ENCODE peak calls at places on chromosome 15, in four cellular contexts. U is GM23338, M is K562, Q is HL-60. H is an unnamed sample.

GRCh38 chr15:92979011-92979701 is 79.0 kb downstream of the CHD2 start:
- DNase-seq in M (no peak), Q (no peak), U (no peak), H (no peak)

GRCh38 chr15:46041907-46042306 is 407.1 kb downstream of the SQOR start:
- DNase-seq in U (no peak), M (no peak), Q (no peak), H (no peak)

GRCh38 chr15:78682693-78683410 is 41.8 kb upstream of the CHRNB4 start:
- DNase-seq in U (no peak), M (no peak), Q (no peak), H (no peak)

GRCh38 chr15:92531406-92531805 is 124.2 kb downstream of the FAM174B start:
- DNase-seq in Q (no peak), M (no peak), U (no peak), H (no peak)

GRCh38 chr15:58332676-58333400 is 99.0 kb upstream of the LIPC start:
- DNase-seq in U (no peak), Q (peak), M (peak), H (no peak)

GRCh38 chr15:90336705-90337141 is 15.4 kb upstream of the ZNF774 start:
- DNase-seq in Q (peak), U (no peak), M (no peak), H (no peak)

GRCh38 chr15:62957130-62957529 is 85.4 kb upstream of the TPM1 start:
- DNase-seq in M (no peak), Q (no peak), U (no peak), H (no peak)

GRCh38 chr15:29044506-29044905 is 158.7 kb downstream of the APBA2 start:
- DNase-seq in Q (no peak), U (no peak), M (no peak), H (no peak)

GRCh38 chr15:77022646-77023575 is 28.0 kb downstream of the PSTPIP1 start:
- DNase-seq in U (no peak), M (no peak), Q (no peak), H (peak)

GRCh38 chr15:100341662-100342560 is at the start of gene ADAMTS17:
- DNase-seq in Q (peak), M (peak), U (peak), H (peak)

GRCh38 chr15:92082217-92082843 is 228.8 kb downstream of the SLCO3A1 start:
- DNase-seq in U (peak), M (peak), Q (peak), H (no peak)

GRCh38 chr15:63034568-63034967 is 8.0 kb upstream of the TPM1 start:
- DNase-seq in U (no peak), M (no peak), Q (no peak), H (no peak)

GRCh38 chr15:51874751-51875644 is 45.5 kb downstream of the TMOD3 start:
- DNase-seq in M (peak), Q (no peak), U (peak), H (no peak)

GRCh38 chr15:39624806-39625205 is 43.9 kb downstream of the THBS1 start:
- DNase-seq in U (no peak), M (no peak), Q (no peak), H (no peak)

GRCh38 chr15:56346414-56346813 is 18.8 kb upstream of the TEX9 start:
- DNase-seq in U (no peak), M (no peak), Q (no peak), H (no peak)

GRCh38 chr15:81786776-81787175 is 259.0 kb downstream of the MEX3B start:
- DNase-seq in M (no peak), U (no peak), Q (no peak), H (no peak)

GRCh38 chr15:62428259-62428658 is 263.2 kb upstream of the C2CD4B start:
- DNase-seq in U (no peak), Q (no peak), M (no peak), H (no peak)

GRCh38 chr15:32898991-32899613 is 181.3 kb downstream of the GREM1 start:
- DNase-seq in M (no peak), Q (no peak), U (peak), H (no peak)

GRCh38 chr15:70509282-70510272 is 253.8 kb downstream of the UACA start:
- DNase-seq in Q (peak), M (no peak), U (no peak), H (no peak)

GRCh38 chr15:70505971-70506887 is 257.1 kb downstream of the UACA start:
- DNase-seq in U (peak), M (no peak), Q (no peak), H (no peak)

GRCh38 chr15:70508561-70509281 is 254.6 kb downstream of the UACA start:
- DNase-seq in Q (no peak), M (no peak), U (peak), H (no peak)

GRCh38 chr15:70505411-70505919 is 257.9 kb downstream of the UACA start:
- DNase-seq in M (no peak), U (no peak), Q (peak), H (no peak)

DNA sequence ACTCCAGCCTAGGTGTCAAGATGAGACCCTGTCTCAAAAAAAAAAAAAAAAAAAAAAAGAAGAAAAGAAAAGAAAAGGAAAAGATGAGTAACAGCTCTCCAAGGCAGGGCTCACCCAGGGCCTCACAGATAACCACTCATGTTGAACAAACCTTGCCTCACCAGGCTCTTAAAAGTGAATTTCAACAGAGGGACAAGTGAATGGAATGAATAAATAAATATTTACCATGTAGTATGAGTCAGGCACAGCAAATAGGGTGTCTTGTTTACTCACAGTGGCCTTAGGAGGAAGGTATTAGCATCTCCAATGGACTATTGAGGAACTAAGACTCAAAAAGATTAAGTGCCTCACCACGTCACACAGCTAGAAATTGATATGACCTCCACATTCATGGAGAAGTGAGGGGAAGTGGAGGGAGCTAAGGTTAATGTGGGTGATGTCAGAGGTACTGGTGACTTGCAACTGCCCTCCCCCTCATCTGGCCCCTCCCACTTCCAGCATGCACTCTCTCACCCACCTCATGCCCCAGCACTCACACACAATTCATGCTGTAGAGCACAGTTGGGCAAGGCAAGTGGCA is 255.5 kb downstream of the UACA start:
- DNase-seq in M (no peak), U (no peak), Q (peak), H (no peak)
- TF ChIP-seq POLR2AphosphoS5 in M (no peak), U (no peak), Q (no peak), H (no peak)

GRCh38 chr15:74429784-74430141 is 4.0 kb downstream of the SEMA7A start:
- DNase-seq in U (no peak), Q (no peak), M (no peak), H (no peak)
- TF ChIP-seq POLR2AphosphoS5 in U (no peak), Q (no peak), M (no peak), H (no peak)

GRCh38 chr15:43292375-43293078 is 25.8 kb upstream of the TGM5 start:
- DNase-seq in Q (no peak), M (no peak), U (no peak), H (no peak)

GRCh38 chr15:43294091-43294706 is 27.5 kb upstream of the TGM5 start:
- DNase-seq in Q (no peak), M (no peak), U (no peak), H (no peak)

DNA sequence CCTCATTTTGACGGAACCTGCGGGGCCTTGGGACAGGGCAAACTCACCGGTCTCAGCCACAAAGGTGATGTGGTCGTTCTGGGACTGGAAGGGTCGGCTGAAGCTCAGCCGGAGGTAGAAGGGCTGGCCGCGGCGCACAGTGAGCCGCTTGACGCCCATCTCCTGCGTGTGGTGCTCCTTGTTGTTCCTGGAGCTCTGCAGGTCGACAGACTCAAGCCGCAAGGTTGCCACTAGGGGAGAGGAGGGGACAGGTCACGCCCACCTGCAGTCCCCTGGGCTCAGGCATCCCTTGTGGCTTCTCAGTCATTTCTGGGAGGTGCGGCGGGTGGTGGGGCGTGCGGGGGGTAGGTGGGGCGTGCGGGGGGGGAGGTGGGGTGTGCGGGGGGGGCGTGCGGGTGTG is 26.7 kb upstream of the TGM5 start:
- DNase-seq in U (peak), Q (no peak), M (peak), H (no peak)
- TF ChIP-seq POLR2AphosphoS5 in U (no peak), Q (no peak), M (no peak), H (no peak)

GRCh38 chr15:89125038-89125826 is 37.0 kb downstream of the ABHD2 start:
- DNase-seq in U (no peak), Q (no peak), M (no peak), H (no peak)
- TF ChIP-seq POLR2AphosphoS5 in U (no peak), Q (no peak), M (no peak), H (no peak)

DNA sequence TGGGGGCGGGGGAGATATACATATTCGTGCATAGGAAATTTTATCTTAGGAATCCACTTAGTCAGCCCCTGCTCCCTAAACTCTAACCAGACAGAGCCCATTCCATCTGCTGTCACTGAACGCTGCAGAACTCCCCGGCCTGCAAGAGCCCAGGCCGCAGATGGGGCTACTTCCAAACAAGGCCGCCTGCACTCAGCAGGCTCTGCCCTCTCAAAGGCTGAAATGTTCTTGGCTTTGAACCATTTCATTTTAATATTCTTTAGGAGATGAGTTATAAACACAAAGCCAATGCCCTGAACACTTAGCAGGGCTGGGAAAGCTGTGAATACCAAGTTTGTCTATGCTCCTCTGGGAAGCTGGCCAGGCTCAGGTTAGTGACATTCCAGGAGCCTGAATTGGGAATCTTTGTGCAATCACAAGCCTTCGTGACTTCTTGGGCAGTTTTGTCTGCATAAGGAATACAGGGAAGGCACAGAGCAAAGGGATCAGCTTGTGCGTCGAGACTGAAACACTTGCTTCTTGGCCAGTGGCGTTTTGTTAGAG is 65.0 kb downstream of the SYNM start:
- DNase-seq in M (no peak), Q (no peak), U (no peak), H (no peak)
- TF ChIP-seq POLR2AphosphoS5 in M (no peak), Q (no peak), U (no peak), H (no peak)

GRCh38 chr15:64356443-64357040 is 569 bp upstream of the CSNK1G1 start:
- DNase-seq in M (no peak), U (no peak), Q (no peak), H (no peak)

GRCh38 chr15:64354683-64355558 is 1.1 kb downstream of the CSNK1G1 start:
- DNase-seq in M (peak), Q (no peak), U (no peak), H (no peak)

GRCh38 chr15:64351265-64351664 is 4.7 kb downstream of the CSNK1G1 start:
- DNase-seq in U (no peak), M (no peak), Q (peak), H (no peak)

GRCh38 chr15:64361259-64361658 is 5.3 kb upstream of the CSNK1G1 start:
- DNase-seq in Q (no peak), U (no peak), M (no peak), H (no peak)

DNA sequence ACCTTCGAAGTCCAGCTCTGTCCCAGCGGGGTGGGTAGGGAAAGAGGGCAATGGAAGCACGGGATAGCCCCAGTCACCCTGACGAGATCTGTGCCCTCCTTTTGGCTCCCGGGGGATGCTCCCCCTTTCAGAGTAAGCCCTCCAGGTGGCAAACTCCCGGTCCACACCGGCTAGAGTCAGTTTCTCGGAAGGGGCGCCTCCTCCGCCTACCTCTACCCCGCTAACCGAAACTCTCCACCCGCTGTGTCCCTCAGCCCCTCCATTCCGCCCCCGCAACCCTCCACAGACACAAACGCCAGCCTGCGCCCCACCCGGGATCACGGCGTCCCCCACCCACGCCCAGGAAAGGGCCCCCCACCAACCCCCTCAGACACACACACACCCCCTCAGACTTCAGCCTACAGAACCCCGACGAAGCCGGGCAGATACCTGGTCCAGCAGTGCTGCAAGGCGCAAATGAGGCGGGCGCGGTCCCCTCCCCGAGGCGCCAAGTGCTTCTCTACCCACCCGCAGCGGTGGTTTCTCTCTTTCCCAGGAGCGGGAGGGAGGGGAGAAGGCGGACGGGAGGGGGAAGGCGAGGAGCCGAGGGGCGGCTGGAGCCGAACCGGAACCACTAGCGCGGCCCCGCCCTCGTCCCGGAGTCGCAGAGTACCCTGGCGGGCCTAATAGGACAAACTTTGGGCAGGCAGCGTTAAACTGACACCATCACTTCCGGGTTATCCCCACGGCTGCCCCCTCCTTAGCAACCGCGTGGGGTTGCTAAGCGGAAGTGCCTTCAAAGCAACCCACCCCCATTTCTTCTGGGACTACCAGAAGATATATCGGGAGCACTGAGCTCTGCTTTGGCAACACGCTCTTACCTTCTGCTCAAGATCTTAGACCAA is at the start of gene CSNK1G1:
- DNase-seq in M (peak), Q (peak), U (peak), H (peak)
- TF ChIP-seq POLR2AphosphoS5 in M (peak), Q (peak), U (peak), H (peak)

GRCh38 chr15:31552482-31553099 is 226.0 kb downstream of the KLF13 start:
- DNase-seq in U (no peak), M (no peak), Q (no peak), H (no peak)
- TF ChIP-seq POLR2AphosphoS5 in U (no peak), M (no peak), Q (no peak), H (no peak)